ENCODE peak calls at places on chromosomes 5 and 9, in four cellular contexts. H is AG04450, U is glutamatergic neuron, K is progenitor cell of endocrine pancreas. Q is an unnamed sample.

GRCh38 chr5:16894236-16895057 is 41.6 kb downstream of the MYO10 start:
- DNase-seq in U (no peak), K (no peak), H (peak), Q (no peak)

GRCh38 chr9:84349706-84350105 is 9.1 kb upstream of the SLC28A3 start:
- DNase-seq in U (no peak), K (no peak), H (no peak), Q (no peak)

GRCh38 chr9:73050062-73050814 is 97.4 kb upstream of the ALDH1A1 start:
- DNase-seq in H (no peak), K (no peak), U (no peak), Q (no peak)

GRCh38 chr9:16825971-16826370 is 44.5 kb downstream of the BNC2 start:
- DNase-seq in H (peak), U (no peak), K (no peak), Q (no peak)

GRCh38 chr5:146515473-146516150 is 378 bp downstream of the GPR151 start:
- DNase-seq in H (no peak), U (peak), K (no peak), Q (no peak)

GRCh38 chr5:89342106-89342876 is 459.3 kb upstream of the MEF2C start:
- DNase-seq in H (peak), K (no peak), U (no peak), Q (no peak)

GRCh38 chr9:96048116-96048953 is 172.8 kb downstream of the ERCC6L2 start:
- DNase-seq in K (peak), U (no peak), H (no peak), Q (no peak)

GRCh38 chr5:94969174-94969573 is 315.7 kb downstream of the MCTP1 start:
- DNase-seq in K (no peak), U (no peak), H (no peak), Q (no peak)

GRCh38 chr5:34709861-34710673 is 53.9 kb downstream of the RAI14 start:
- DNase-seq in K (no peak), H (peak), U (no peak), Q (no peak)

GRCh38 chr5:68587181-68587580 is 371.6 kb downstream of the PIK3R1 start:
- DNase-seq in K (no peak), H (no peak), U (no peak), Q (no peak)

GRCh38 chr9:16258708-16259107 is 611.8 kb downstream of the BNC2 start:
- DNase-seq in K (no peak), U (no peak), H (no peak), Q (no peak)

DNA sequence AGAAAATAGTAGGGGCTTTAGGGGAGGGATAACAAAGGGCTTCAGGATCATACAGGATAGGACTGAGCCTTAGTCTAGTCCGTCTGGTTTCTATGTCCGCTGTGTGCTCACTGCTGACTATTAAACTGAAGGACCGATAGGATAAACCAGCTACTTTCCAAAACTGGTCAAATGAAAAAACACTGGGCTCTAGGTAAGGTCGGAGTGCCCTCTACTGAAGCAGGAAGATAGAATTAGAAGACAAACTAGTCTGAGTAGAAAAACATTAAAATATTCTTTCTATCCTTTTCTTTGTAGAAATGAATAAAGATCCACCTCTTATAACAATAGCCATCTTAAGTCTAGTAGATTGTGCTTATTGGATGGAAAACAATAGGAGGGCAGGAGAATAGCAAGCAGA is 133.6 kb downstream of the CEMIP2 start:
- DNase-seq in K (no peak), U (no peak), H (no peak), Q (no peak)
- TF ChIP-seq CTCF in K (no peak), U (no peak), H (no peak), Q (peak)

GRCh38 chr5:128966846-128967245 is 1.6 kb downstream of the SLC27A6 start:
- DNase-seq in K (no peak), U (no peak), H (no peak), Q (no peak)
- TF ChIP-seq CTCF in K (no peak), U (no peak), H (no peak), Q (no peak)

GRCh38 chr5:141100243-141100805 is at the start of gene PCDHB3:
- DNase-seq in U (peak), H (no peak), K (no peak), Q (no peak)

GRCh38 chr5:141095263-141095641 is 837 bp downstream of the PCDHB2 start:
- DNase-seq in H (no peak), K (no peak), U (no peak), Q (no peak)

DNA sequence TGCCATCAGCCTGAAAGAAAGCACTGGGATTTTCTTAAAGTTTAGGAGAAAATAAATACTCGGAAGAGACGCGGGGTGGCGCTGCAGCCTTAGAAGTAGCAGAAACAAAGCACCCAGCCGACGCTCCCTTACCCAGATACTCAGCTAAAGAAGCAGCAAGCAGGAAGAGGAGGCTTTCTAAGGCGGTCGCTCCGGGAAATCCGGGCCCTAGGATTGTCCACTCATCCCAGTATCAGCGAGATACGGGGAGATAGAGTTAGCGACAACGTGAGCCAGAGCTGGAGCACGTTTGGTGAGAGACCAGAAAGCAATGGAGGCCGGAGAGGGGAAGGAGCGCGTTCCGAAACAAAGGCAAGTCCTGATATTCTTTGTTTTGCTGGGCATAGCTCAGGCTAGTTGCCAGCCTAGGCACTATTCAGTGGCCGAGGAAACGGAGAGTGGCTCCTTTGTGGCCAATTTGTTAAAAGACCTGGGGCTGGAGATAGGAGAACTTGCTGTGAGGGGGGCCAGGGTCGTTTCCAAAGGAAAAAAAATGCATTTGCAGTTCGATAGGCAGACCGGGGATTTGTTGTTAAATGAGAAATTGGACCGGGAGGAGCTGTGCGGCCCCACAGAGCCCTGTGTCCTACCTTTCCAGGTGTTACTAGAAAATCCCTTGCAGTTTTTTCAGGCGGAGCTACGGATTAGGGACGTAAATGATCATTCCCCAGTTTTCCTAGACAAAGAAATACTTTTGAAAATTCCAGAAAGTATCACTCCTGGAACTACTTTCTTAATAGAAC is at the start of gene PCDHB2:
- DNase-seq in K (peak), U (peak), H (no peak), Q (peak)
- TF ChIP-seq CTCF in K (peak), U (peak), H (peak), Q (peak)

GRCh38 chr9:134500931-134501265 is 140.7 kb upstream of the COL5A1 start:
- DNase-seq in K (no peak), U (no peak), H (no peak), Q (no peak)
- TF ChIP-seq CTCF in K (no peak), U (no peak), H (no peak), Q (no peak)

DNA sequence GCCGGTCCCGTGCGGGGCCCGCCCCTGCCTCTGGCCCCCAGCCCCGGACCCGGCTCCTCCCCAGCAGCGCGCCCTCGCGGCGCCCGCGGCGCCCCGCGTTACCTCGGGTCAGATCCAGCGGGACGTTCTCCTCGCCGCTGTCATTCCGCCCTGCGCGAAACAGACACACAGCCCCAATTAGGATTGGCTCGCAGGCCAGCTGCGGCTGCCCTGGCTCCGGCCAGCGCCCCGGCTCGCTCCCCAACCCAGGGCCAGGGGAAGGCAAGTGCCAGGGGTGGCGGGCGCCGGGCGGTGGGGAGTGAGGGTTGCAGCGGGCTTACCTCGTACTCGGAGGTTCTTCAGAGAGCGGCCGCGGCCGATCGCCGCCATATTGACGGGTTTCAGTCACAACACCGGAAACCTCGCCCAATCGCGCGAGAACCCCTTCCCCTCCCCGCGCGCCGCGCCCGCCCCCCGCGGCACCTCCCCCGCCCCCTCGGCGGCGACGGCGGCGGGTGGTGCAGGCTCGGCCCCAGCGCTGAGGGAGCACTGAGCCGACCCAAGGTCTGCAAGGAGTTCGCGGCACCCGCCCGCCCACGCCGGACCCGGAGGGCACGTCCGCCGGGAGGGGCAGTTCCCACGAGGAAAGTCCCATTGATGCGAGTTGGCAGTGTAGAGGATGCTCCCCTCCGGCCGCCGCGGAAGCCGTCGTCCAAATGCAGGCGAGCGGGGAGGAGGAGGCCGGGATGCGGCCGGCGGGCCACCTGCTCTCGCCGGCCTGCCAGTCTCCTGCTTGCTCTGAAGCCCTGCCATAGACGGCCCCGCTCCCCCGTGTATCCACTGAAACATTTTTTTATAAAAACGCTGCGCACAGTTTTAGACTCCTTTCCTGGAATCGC is at the start of gene RICTOR:
- DNase-seq in H (peak), K (peak), U (peak), Q (peak)
- TF ChIP-seq CTCF in H (no peak), K (no peak), U (no peak), Q (no peak)

Q was measured in D721Med.